ENCODE peak calls at places on chromosome 12, in eight cellular contexts. R is D341Med; D is activated T-cell treated with anti-CD3 and anti-CD28 coated beads for 4 hours; E is T-helper 9 cell; S is iris pigment epithelial cell; H is HT-29; Q is KBM-7; P is activated CD8-positive, alpha-beta T cell treated with anti-CD3 and anti-CD28 coated beads, Interleukin-2, amount 10 ng/mL, durations not matched to agents 7 days and 5 days. X is an unnamed sample.

GRCh38 chr12:103745962-103746361 is 95.1 kb downstream of the NT5DC3 start:
- DNase-seq in R (no peak), D (no peak), E (no peak), S (no peak), H (peak; percentile 15), Q (no peak), P (no peak), X (peak; percentile 71)

GRCh38 chr12:3552726-3553045 is 61.7 kb downstream of the PRMT8 start:
- DNase-seq in R (no peak), D (no peak), E (no peak), S (no peak), H (no peak), Q (no peak), P (no peak), X (no peak)

GRCh38 chr12:129540249-129540648 is 363.6 kb downstream of the TMEM132D start:
- DNase-seq in R (no peak), D (no peak), E (no peak), S (no peak), H (no peak), Q (no peak), P (no peak), X (no peak)

GRCh38 chr12:111157486-111157885 is 211.4 kb downstream of the PHETA1 start:
- DNase-seq in R (no peak), D (no peak), E (no peak), S (no peak), H (no peak), Q (no peak), P (no peak), X (no peak)

GRCh38 chr12:34404377-34405285 is 382.3 kb downstream of the ALG10 start:
- DNase-seq in R (peak; percentile 4), D (no peak), E (no peak), S (no peak), H (no peak), Q (no peak), P (no peak), X (peak; percentile 0)

GRCh38 chr12:114163766-114164165 is 197.6 kb upstream of the RBM19 start:
- DNase-seq in R (no peak), D (no peak), E (no peak), S (peak; percentile 56), H (peak; percentile 21), Q (no peak), P (no peak), X (no peak)

GRCh38 chr12:117071009-117071408 is 28.2 kb downstream of the TESC start:
- DNase-seq in R (no peak), D (no peak), E (no peak), S (no peak), H (no peak), Q (no peak), P (no peak), X (no peak)

GRCh38 chr12:66861157-66861750 is 182.4 kb upstream of the GRIP1 start:
- DNase-seq in R (peak; percentile 62), D (peak; percentile 49), E (peak; percentile 40), S (peak; percentile 53), H (peak; percentile 67), Q (peak; percentile 57), P (peak; percentile 78), X (peak; percentile 62)

GRCh38 chr12:53220857-53221202 is 11.2 kb downstream of the RARG start:
- DNase-seq in R (peak; percentile 83), D (peak; percentile 59), E (peak; percentile 70), S (peak; percentile 97), H (peak; percentile 97), Q (peak; percentile 94), P (peak; percentile 91), X (peak; percentile 87)

X was measured in iPS-NIHi11.